ENCODE peak calls at places on chromosome 18, in nine cellular contexts. E, X, C, O, K, A, B, W and Q are unnamed samples.

GRCh38 chr18:30957086-30957485 is 85.5 kb downstream of the DSC3 start:
- DNase-seq in E (no peak), X (no peak), C (no peak), O (no peak), K (no peak), A (no peak), B (no peak), W (no peak), Q (no peak)

GRCh38 chr18:35580748-35581534 is 599 bp upstream of the GALNT1 start:
- DNase-seq in E (peak; percentile 4), X (peak; percentile 55), C (peak; percentile 57), O (peak; percentile 56), K (peak; percentile 75), A (peak; percentile 70), B (no peak), W (peak; percentile 81), Q (peak; percentile 20)

GRCh38 chr18:45361148-45361851 is 254.0 kb upstream of the SLC14A2 start:
- DNase-seq in E (no peak), X (no peak), C (no peak), O (no peak), K (no peak), A (no peak), B (no peak), W (no peak), Q (no peak)

GRCh38 chr18:61817086-61817485 is 75.7 kb downstream of the RNF152 start:
- DNase-seq in E (no peak), X (no peak), C (no peak), O (no peak), K (no peak), A (no peak), B (no peak), W (no peak), Q (no peak)

GRCh38 chr18:13502585-13502984 is 223.8 kb downstream of the FAM210A start:
- DNase-seq in E (no peak), X (no peak), C (peak; percentile 66), O (no peak), K (peak; percentile 31), A (no peak), B (no peak), W (peak; percentile 50), Q (no peak)

GRCh38 chr18:63908858-63909257 is 1.1 kb downstream of the SERPINB10 start:
- DNase-seq in E (no peak), X (no peak), C (no peak), O (no peak), K (no peak), A (no peak), B (no peak), W (no peak), Q (no peak)

GRCh38 chr18:22556271-22556990 is 138.7 kb upstream of the CTAGE1 start:
- DNase-seq in E (no peak), X (peak; percentile 55), C (peak; percentile 92), O (peak; percentile 34), K (peak; percentile 54), A (no peak), B (no peak), W (peak; percentile 78), Q (no peak)

GRCh38 chr18:35389095-35389618 is 12.0 kb upstream of the ZNF396 start:
- DNase-seq in E (no peak), X (no peak), C (no peak), O (no peak), K (no peak), A (no peak), B (no peak), W (no peak), Q (peak; percentile 35)

GRCh38 chr18:51998711-51999110 is 341.3 kb upstream of the DCC start:
- DNase-seq in E (no peak), X (no peak), C (no peak), O (no peak), K (no peak), A (no peak), B (no peak), W (no peak), Q (no peak)

GRCh38 chr18:37309059-37309458 is 256.5 kb downstream of the CELF4 start:
- DNase-seq in E (no peak), X (no peak), C (no peak), O (no peak), K (no peak), A (peak; percentile 28), B (no peak), W (no peak), Q (no peak)

GRCh38 chr18:56173542-56174220 is 464.7 kb downstream of the TXNL1 start:
- DNase-seq in E (no peak), X (no peak), C (no peak), O (no peak), K (no peak), A (no peak), B (no peak), W (no peak), Q (no peak)

GRCh38 chr18:45780568-45780967 is 44.9 kb upstream of the SIGLEC15 start:
- DNase-seq in E (no peak), X (no peak), C (no peak), O (no peak), K (no peak), A (no peak), B (no peak), W (no peak), Q (no peak)

GRCh38 chr18:3665780-3666525 is 216.0 kb downstream of the TGIF1 start:
- DNase-seq in E (peak; percentile 3), X (peak; percentile 86), C (peak; percentile 73), O (peak; percentile 86), K (peak; percentile 89), A (peak; percentile 86), B (peak; percentile 95), W (peak; percentile 91), Q (peak; percentile 86)

GRCh38 chr18:46053368-46054095 is 18.5 kb downstream of the PSTPIP2 start:
- DNase-seq in E (no peak), X (no peak), C (no peak), O (no peak), K (no peak), A (no peak), B (no peak), W (no peak), Q (no peak)

GRCh38 chr18:78080761-78081160 is 831.1 kb downstream of the GALR1 start:
- DNase-seq in E (no peak), X (no peak), C (no peak), O (no peak), K (no peak), A (no peak), B (no peak), W (no peak), Q (no peak)

GRCh38 chr18:8744656-8745055 is 39.3 kb downstream of the MTCL1 start:
- DNase-seq in E (no peak), X (no peak), C (no peak), O (no peak), K (no peak), A (no peak), B (no peak), W (no peak), Q (no peak)

GRCh38 chr18:68449292-68449691 is 265.6 kb downstream of the TMX3 start:
- DNase-seq in E (no peak), X (no peak), C (no peak), O (no peak), K (no peak), A (no peak), B (no peak), W (no peak), Q (no peak)

DNA sequence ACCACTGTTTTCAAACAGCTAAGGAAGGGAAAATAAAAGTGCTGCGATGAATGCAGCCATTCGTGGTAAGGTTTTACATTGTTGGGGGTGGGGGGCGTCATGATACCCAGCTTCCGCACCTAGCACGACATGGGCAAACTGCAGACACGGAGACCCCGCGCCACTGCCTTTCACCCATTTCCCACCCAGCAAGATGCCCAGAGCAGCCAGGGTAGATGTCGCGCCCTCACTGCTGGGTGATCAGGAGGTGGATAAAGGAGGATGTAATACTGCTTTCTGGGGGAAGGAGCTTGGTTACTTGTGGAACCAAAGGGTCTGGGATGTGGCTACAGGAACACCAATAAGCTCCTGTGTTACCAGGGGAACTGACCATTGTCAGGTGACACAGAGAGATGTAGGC is 138.4 kb downstream of the ZNF516 start:
- DNase-seq in E (no peak), X (no peak), C (no peak), O (no peak), K (no peak), A (no peak), B (no peak), W (no peak), Q (no peak)
- TF ChIP-seq POLR2A in E (no peak), X (no peak), C (no peak), O (no peak), K (no peak), A (no peak), B (no peak), W (no peak), Q (no peak)

GRCh38 chr18:79794851-79795250 is 2.9 kb upstream of the KCNG2 start:
- DNase-seq in E (no peak), X (no peak), C (no peak), O (no peak), K (no peak), A (no peak), B (no peak), W (peak; percentile 41), Q (no peak)
- H3K27me3 ChIP-seq in E (peaks cover 11% of the 10 kb centered on the region), X (peaks cover 74% of the 10 kb centered on the region), C (peaks cover 24% of the 10 kb centered on the region), O (no peaks in the 10 kb centered on the region), K (no peaks in the 10 kb centered on the region), A (peaks cover 72% of the 10 kb centered on the region), B (no peaks in the 10 kb centered on the region), W (peaks cover 71% of the 10 kb centered on the region), Q (no peaks in the 10 kb centered on the region)

DNA sequence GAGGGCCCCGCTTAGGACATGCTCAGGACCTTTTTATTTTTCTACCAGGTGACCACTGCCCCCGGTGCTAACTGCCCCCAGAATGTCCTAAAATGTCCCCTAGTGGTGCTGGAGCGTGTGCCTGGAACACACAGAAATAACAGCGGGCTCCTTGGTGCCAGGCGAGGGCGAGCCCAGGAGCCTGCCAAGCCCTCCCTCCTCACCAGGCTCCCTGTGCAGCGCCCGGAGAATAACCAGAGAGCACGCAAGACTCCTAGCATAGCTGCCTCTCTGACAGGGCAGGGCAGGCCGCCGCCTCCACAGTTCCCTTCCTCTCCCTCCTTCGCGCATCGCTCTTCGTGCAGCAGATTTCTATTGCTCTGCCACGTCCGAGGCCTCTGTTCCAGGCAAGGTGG is 84.3 kb upstream of the ZNF516 start:
- DNase-seq in E (no peak), X (no peak), C (no peak), O (no peak), K (no peak), A (no peak), B (no peak), W (no peak), Q (no peak)
- H3K4me3 ChIP-seq in E (no peak overlapping the region), X (no peak overlapping the region), C (no peak overlapping the region), O (no peak overlapping the region), K (no peak overlapping the region), A (no peak overlapping the region), B (no peak overlapping the region), W (no peak overlapping the region), Q (no peak overlapping the region)

DNA sequence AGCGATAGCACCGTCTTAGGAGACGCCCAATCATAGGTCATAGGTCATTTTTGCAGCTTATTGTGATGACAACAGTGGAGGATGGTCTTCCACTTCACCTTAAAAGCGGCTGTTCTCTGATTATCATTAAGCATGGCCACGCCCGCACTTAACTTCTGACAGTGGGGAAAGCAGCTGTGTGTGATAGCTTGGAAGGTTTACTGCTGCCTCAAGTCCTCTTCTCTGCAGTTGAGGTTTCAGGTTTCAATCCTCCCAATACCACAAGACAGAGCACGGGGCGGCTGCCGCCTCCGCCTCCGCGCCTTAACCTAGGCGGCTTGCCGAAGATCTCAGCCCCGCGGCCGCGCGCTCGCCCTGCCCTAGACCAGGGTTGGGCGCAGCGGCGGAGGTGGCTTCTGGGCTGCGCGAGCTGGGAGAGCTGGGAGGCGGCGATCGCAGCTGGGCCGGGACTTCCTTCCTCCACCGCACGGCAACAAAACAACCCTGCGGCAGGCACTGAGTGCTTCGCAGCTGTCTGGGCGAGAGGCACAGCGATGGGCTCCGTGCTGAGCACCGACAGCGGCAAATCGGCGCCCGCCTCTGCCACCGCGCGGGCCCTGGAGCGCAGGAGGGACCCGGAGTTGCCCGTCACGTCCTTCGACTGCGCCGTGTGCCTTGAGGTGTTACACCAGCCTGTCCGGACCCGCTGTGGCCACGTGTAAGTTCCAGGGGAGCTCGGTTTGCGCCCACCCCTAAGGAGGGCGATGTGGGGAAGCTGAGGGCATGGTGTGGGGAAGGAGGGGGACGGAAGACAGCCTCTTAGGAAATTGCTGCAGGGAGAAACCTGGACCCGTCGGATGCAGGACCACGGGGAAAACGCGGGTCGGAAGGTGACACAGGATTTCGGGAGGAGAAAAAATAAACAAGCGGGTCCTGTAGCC is at the start of gene RNF125:
- DNase-seq in E (peak; percentile 39), X (peak; percentile 84), C (peak; percentile 85), O (peak; percentile 75), K (peak; percentile 75), A (peak; percentile 65), B (peak; percentile 87), W (peak; percentile 78), Q (peak; percentile 58)
- TF ChIP-seq POLR2A in E (no peak), X (no peak), C (peak; percentile 35), O (peak; percentile 87), K (peak; percentile 14), A (no peak), B (no peak), W (no peak), Q (no peak)